ENCODE peak calls at places on chromosome 7, in seven cellular contexts. One of them, this sample, is unnamed.
A peak's percentile ranks its signal among the peaks of the same experiment; 100 is the strongest.

GRCh38 chr7:29243777-29244655 is 49.4 kb downstream of the CHN2 start:
- DNase-seq in fibroblast of lung: no peak
- DNase-seq in effector memory CD4-positive, alpha-beta T cell: peak; percentile 26
- DNase-seq in cardiac muscle cell: no peak
- DNase-seq in Panc1: no peak
- DNase-seq in left ventricle myocardium inferior: no peak
- DNase-seq in endothelial cell of umbilical vein: no peak
- DNase-seq in this sample: no peak

GRCh38 chr7:116122972-116123595 is 87.3 kb upstream of the TES start:
- DNase-seq in fibroblast of lung: peak; percentile 48
- DNase-seq in effector memory CD4-positive, alpha-beta T cell: no peak
- DNase-seq in cardiac muscle cell: peak; percentile 72
- DNase-seq in Panc1: peak; percentile 17
- DNase-seq in left ventricle myocardium inferior: no peak
- DNase-seq in endothelial cell of umbilical vein: peak; percentile 55
- DNase-seq in this sample: peak; percentile 3

GRCh38 chr7:122886357-122887081 is at the start of gene CADPS2:
- DNase-seq in fibroblast of lung: peak; percentile 86
- DNase-seq in effector memory CD4-positive, alpha-beta T cell: no peak
- DNase-seq in cardiac muscle cell: peak; percentile 92
- DNase-seq in Panc1: no peak
- DNase-seq in left ventricle myocardium inferior: peak; percentile 85
- DNase-seq in endothelial cell of umbilical vein: peak; percentile 92
- DNase-seq in this sample: no peak

GRCh38 chr7:131007439-131008330 is 273.7 kb upstream of the KLF14 start:
- DNase-seq in fibroblast of lung: peak; percentile 73
- DNase-seq in effector memory CD4-positive, alpha-beta T cell: peak; percentile 59
- DNase-seq in cardiac muscle cell: peak; percentile 81
- DNase-seq in Panc1: peak; percentile 88
- DNase-seq in left ventricle myocardium inferior: peak; percentile 40
- DNase-seq in endothelial cell of umbilical vein: peak; percentile 71
- DNase-seq in this sample: peak; percentile 63

GRCh38 chr7:148921806-148922205 is 37.7 kb upstream of the EZH2 start:
- DNase-seq in fibroblast of lung: no peak
- DNase-seq in effector memory CD4-positive, alpha-beta T cell: no peak
- DNase-seq in cardiac muscle cell: no peak
- DNase-seq in Panc1: no peak
- DNase-seq in left ventricle myocardium inferior: peak; percentile 26
- DNase-seq in endothelial cell of umbilical vein: no peak
- DNase-seq in this sample: no peak

GRCh38 chr7:81616951-81617350 is 152.9 kb downstream of the HGF start:
- DNase-seq in fibroblast of lung: peak; percentile 83
- DNase-seq in effector memory CD4-positive, alpha-beta T cell: no peak
- DNase-seq in cardiac muscle cell: peak; percentile 76
- DNase-seq in Panc1: no peak
- DNase-seq in left ventricle myocardium inferior: no peak
- DNase-seq in endothelial cell of umbilical vein: peak; percentile 46
- DNase-seq in this sample: no peak

GRCh38 chr7:69782917-69783684 is 184.8 kb downstream of the AUTS2 start:
- DNase-seq in fibroblast of lung: peak; percentile 73
- DNase-seq in effector memory CD4-positive, alpha-beta T cell: no peak
- DNase-seq in cardiac muscle cell: peak; percentile 90
- DNase-seq in Panc1: no peak
- DNase-seq in left ventricle myocardium inferior: peak; percentile 45
- DNase-seq in endothelial cell of umbilical vein: no peak
- DNase-seq in this sample: no peak

GRCh38 chr7:138161600-138162081 is 85.4 kb downstream of the AKR1D1 start:
- DNase-seq in fibroblast of lung: peak; percentile 84
- DNase-seq in effector memory CD4-positive, alpha-beta T cell: peak; percentile 68
- DNase-seq in cardiac muscle cell: peak; percentile 96
- DNase-seq in Panc1: peak; percentile 61
- DNase-seq in left ventricle myocardium inferior: peak; percentile 52
- DNase-seq in endothelial cell of umbilical vein: peak; percentile 76
- DNase-seq in this sample: peak; percentile 52

GRCh38 chr7:74083928-74084721 is 521 bp downstream of the LIMK1 start:
- DNase-seq in fibroblast of lung: peak; percentile 55
- DNase-seq in effector memory CD4-positive, alpha-beta T cell: no peak
- DNase-seq in cardiac muscle cell: peak; percentile 44
- DNase-seq in Panc1: no peak
- DNase-seq in left ventricle myocardium inferior: peak; percentile 40
- DNase-seq in endothelial cell of umbilical vein: peak; percentile 36
- DNase-seq in this sample: no peak

GRCh38 chr7:152904698-152905097 is 145.1 kb downstream of the ACTR3B start:
- DNase-seq in fibroblast of lung: no peak
- DNase-seq in effector memory CD4-positive, alpha-beta T cell: no peak
- DNase-seq in cardiac muscle cell: no peak
- DNase-seq in Panc1: no peak
- DNase-seq in left ventricle myocardium inferior: no peak
- DNase-seq in endothelial cell of umbilical vein: no peak
- DNase-seq in this sample: no peak

GRCh38 chr7:141072548-141073172 is 1.2 kb upstream of the TMEM178B start:
- DNase-seq in fibroblast of lung: peak; percentile 77
- DNase-seq in effector memory CD4-positive, alpha-beta T cell: no peak
- DNase-seq in cardiac muscle cell: peak; percentile 72
- DNase-seq in Panc1: no peak
- DNase-seq in left ventricle myocardium inferior: peak; percentile 51
- DNase-seq in endothelial cell of umbilical vein: no peak
- DNase-seq in this sample: no peak

GRCh38 chr7:101550641-101551531 is 78.2 kb downstream of the MYL10 start:
- DNase-seq in fibroblast of lung: peak; percentile 5
- DNase-seq in effector memory CD4-positive, alpha-beta T cell: no peak
- DNase-seq in cardiac muscle cell: peak; percentile 9
- DNase-seq in Panc1: no peak
- DNase-seq in left ventricle myocardium inferior: no peak
- DNase-seq in endothelial cell of umbilical vein: no peak
- DNase-seq in this sample: no peak

GRCh38 chr7:91850455-91850854 is 30.0 kb downstream of the MTERF1 start:
- DNase-seq in fibroblast of lung: peak; percentile 81
- DNase-seq in effector memory CD4-positive, alpha-beta T cell: no peak
- DNase-seq in cardiac muscle cell: peak; percentile 14
- DNase-seq in Panc1: peak; percentile 27
- DNase-seq in left ventricle myocardium inferior: no peak
- DNase-seq in endothelial cell of umbilical vein: no peak
- DNase-seq in this sample: no peak

GRCh38 chr7:129083525-129083924 is 28.6 kb upstream of the TNPO3 start:
- DNase-seq in fibroblast of lung: peak; percentile 9
- DNase-seq in effector memory CD4-positive, alpha-beta T cell: no peak
- DNase-seq in cardiac muscle cell: no peak
- DNase-seq in Panc1: no peak
- DNase-seq in left ventricle myocardium inferior: no peak
- DNase-seq in endothelial cell of umbilical vein: no peak
- DNase-seq in this sample: no peak

GRCh38 chr7:2431260-2431867 is 28.0 kb downstream of the CHST12 start:
- DNase-seq in fibroblast of lung: no peak
- DNase-seq in effector memory CD4-positive, alpha-beta T cell: peak; percentile 26
- DNase-seq in cardiac muscle cell: peak; percentile 30
- DNase-seq in Panc1: no peak
- DNase-seq in left ventricle myocardium inferior: no peak
- DNase-seq in endothelial cell of umbilical vein: peak; percentile 9
- DNase-seq in this sample: peak; percentile 43

GRCh38 chr7:74092321-74092963 is 8.8 kb downstream of the LIMK1 start:
- DNase-seq in fibroblast of lung: no peak
- DNase-seq in effector memory CD4-positive, alpha-beta T cell: no peak
- DNase-seq in cardiac muscle cell: no peak
- DNase-seq in Panc1: no peak
- DNase-seq in left ventricle myocardium inferior: peak; percentile 64
- DNase-seq in endothelial cell of umbilical vein: no peak
- DNase-seq in this sample: no peak

GRCh38 chr7:104642551-104642950 is 314.1 kb downstream of the LHFPL3 start:
- DNase-seq in fibroblast of lung: no peak
- DNase-seq in effector memory CD4-positive, alpha-beta T cell: no peak
- DNase-seq in cardiac muscle cell: no peak
- DNase-seq in Panc1: no peak
- DNase-seq in left ventricle myocardium inferior: no peak
- DNase-seq in endothelial cell of umbilical vein: no peak
- DNase-seq in this sample: no peak

GRCh38 chr7:25025218-25025671 is 45.3 kb upstream of the OSBPL3 start:
- DNase-seq in fibroblast of lung: peak; percentile 95
- DNase-seq in effector memory CD4-positive, alpha-beta T cell: no peak
- DNase-seq in cardiac muscle cell: peak; percentile 88
- DNase-seq in Panc1: peak; percentile 25
- DNase-seq in left ventricle myocardium inferior: no peak
- DNase-seq in endothelial cell of umbilical vein: peak; percentile 76
- DNase-seq in this sample: no peak

GRCh38 chr7:115363916-115364315 is 442.0 kb downstream of the MDFIC start:
- DNase-seq in fibroblast of lung: no peak
- DNase-seq in effector memory CD4-positive, alpha-beta T cell: no peak
- DNase-seq in cardiac muscle cell: peak; percentile 3
- DNase-seq in Panc1: no peak
- DNase-seq in left ventricle myocardium inferior: no peak
- DNase-seq in endothelial cell of umbilical vein: no peak
- DNase-seq in this sample: no peak

GRCh38 chr7:12643001-12643400 is 44.4 kb upstream of the ARL4A start:
- DNase-seq in fibroblast of lung: peak; percentile 67
- DNase-seq in effector memory CD4-positive, alpha-beta T cell: no peak
- DNase-seq in cardiac muscle cell: no peak
- DNase-seq in Panc1: no peak
- DNase-seq in left ventricle myocardium inferior: no peak
- DNase-seq in endothelial cell of umbilical vein: no peak
- DNase-seq in this sample: no peak
- H3K4me1 ChIP-seq in fibroblast of lung: no peaks in the 10 kb centered on the region
- H3K4me1 ChIP-seq in effector memory CD4-positive, alpha-beta T cell: no peaks in the 10 kb centered on the region
- H3K4me1 ChIP-seq in cardiac muscle cell: no peaks in the 10 kb centered on the region
- H3K4me1 ChIP-seq in Panc1: no peaks in the 10 kb centered on the region
- H3K4me1 ChIP-seq in left ventricle myocardium inferior: peaks cover 8% of the 10 kb centered on the region
- H3K4me1 ChIP-seq in endothelial cell of umbilical vein: no peaks in the 10 kb centered on the region
- H3K4me1 ChIP-seq in this sample: no peaks in the 10 kb centered on the region

DNA sequence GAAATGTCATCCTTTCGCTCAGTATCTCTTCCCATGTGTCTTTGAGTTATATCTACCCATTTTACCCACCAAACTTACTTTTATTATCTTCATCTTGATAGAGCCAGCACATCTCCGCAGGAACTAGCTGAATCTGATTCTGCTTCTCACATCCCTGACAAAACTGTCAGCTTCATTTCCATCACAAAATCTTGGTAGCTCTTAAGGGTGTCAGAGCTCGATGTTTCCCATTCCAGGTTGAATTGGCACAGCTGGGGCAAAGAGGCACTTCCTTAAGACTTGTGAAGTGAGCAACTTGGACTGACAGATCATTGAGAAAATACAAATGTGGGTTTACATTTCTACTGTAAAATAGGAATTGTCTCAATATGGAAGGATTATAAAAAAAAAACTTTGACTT is 434.5 kb downstream of the SUGCT start:
- DNase-seq in fibroblast of lung: no peak
- DNase-seq in effector memory CD4-positive, alpha-beta T cell: no peak
- DNase-seq in cardiac muscle cell: no peak
- DNase-seq in Panc1: no peak
- DNase-seq in left ventricle myocardium inferior: no peak
- DNase-seq in endothelial cell of umbilical vein: no peak
- DNase-seq in this sample: no peak
- H3K27ac ChIP-seq in fibroblast of lung: no peak overlapping the region
- H3K27ac ChIP-seq in effector memory CD4-positive, alpha-beta T cell: no peak overlapping the region
- H3K27ac ChIP-seq in cardiac muscle cell: peak overlapping the region; percentile 66
- H3K27ac ChIP-seq in Panc1: no peak overlapping the region
- H3K27ac ChIP-seq in left ventricle myocardium inferior: no peak overlapping the region
- H3K27ac ChIP-seq in endothelial cell of umbilical vein: no peak overlapping the region
- H3K27ac ChIP-seq in this sample: no peak overlapping the region

GRCh38 chr7:50349399-50349798 is 44.9 kb downstream of the IKZF1 start:
- DNase-seq in fibroblast of lung: no peak
- DNase-seq in effector memory CD4-positive, alpha-beta T cell: no peak
- DNase-seq in cardiac muscle cell: no peak
- DNase-seq in Panc1: no peak
- DNase-seq in left ventricle myocardium inferior: no peak
- DNase-seq in endothelial cell of umbilical vein: no peak
- DNase-seq in this sample: no peak

GRCh38 chr7:50352282-50352681 is 47.8 kb downstream of the IKZF1 start:
- DNase-seq in fibroblast of lung: no peak
- DNase-seq in effector memory CD4-positive, alpha-beta T cell: peak; percentile 39
- DNase-seq in cardiac muscle cell: no peak
- DNase-seq in Panc1: no peak
- DNase-seq in left ventricle myocardium inferior: no peak
- DNase-seq in endothelial cell of umbilical vein: no peak
- DNase-seq in this sample: peak; percentile 65

GRCh38 chr7:50353201-50353600 is 48.7 kb downstream of the IKZF1 start:
- DNase-seq in fibroblast of lung: no peak
- DNase-seq in effector memory CD4-positive, alpha-beta T cell: no peak
- DNase-seq in cardiac muscle cell: no peak
- DNase-seq in Panc1: no peak
- DNase-seq in left ventricle myocardium inferior: no peak
- DNase-seq in endothelial cell of umbilical vein: no peak
- DNase-seq in this sample: no peak

GRCh38 chr7:50349963-50350944 is 45.7 kb downstream of the IKZF1 start:
- DNase-seq in fibroblast of lung: no peak
- DNase-seq in effector memory CD4-positive, alpha-beta T cell: peak; percentile 33
- DNase-seq in cardiac muscle cell: no peak
- DNase-seq in Panc1: no peak
- DNase-seq in left ventricle myocardium inferior: no peak
- DNase-seq in endothelial cell of umbilical vein: no peak
- DNase-seq in this sample: no peak

GRCh38 chr7:50351267-50351666 is 46.8 kb downstream of the IKZF1 start:
- DNase-seq in fibroblast of lung: no peak
- DNase-seq in effector memory CD4-positive, alpha-beta T cell: no peak
- DNase-seq in cardiac muscle cell: no peak
- DNase-seq in Panc1: no peak
- DNase-seq in left ventricle myocardium inferior: no peak
- DNase-seq in endothelial cell of umbilical vein: no peak
- DNase-seq in this sample: peak; percentile 74
- H3K4me3 ChIP-seq in fibroblast of lung: no peak overlapping the region
- H3K4me3 ChIP-seq in effector memory CD4-positive, alpha-beta T cell: peak overlapping the region; percentile 18
- H3K4me3 ChIP-seq in cardiac muscle cell: no peak overlapping the region
- H3K4me3 ChIP-seq in Panc1: no peak overlapping the region
- H3K4me3 ChIP-seq in left ventricle myocardium inferior: no peak overlapping the region
- H3K4me3 ChIP-seq in endothelial cell of umbilical vein: no peak overlapping the region
- H3K4me3 ChIP-seq in this sample: peak overlapping the region; percentile 46

GRCh38 chr7:134907639-134908038 is 78.7 kb upstream of the AGBL3 start:
- DNase-seq in fibroblast of lung: peak; percentile 85
- DNase-seq in effector memory CD4-positive, alpha-beta T cell: no peak
- DNase-seq in cardiac muscle cell: peak; percentile 45
- DNase-seq in Panc1: no peak
- DNase-seq in left ventricle myocardium inferior: no peak
- DNase-seq in endothelial cell of umbilical vein: no peak
- DNase-seq in this sample: no peak

GRCh38 chr7:134905375-134905774 is 80.9 kb upstream of the AGBL3 start:
- DNase-seq in fibroblast of lung: peak; percentile 96
- DNase-seq in effector memory CD4-positive, alpha-beta T cell: no peak
- DNase-seq in cardiac muscle cell: peak; percentile 96
- DNase-seq in Panc1: no peak
- DNase-seq in left ventricle myocardium inferior: peak; percentile 31
- DNase-seq in endothelial cell of umbilical vein: peak; percentile 21
- DNase-seq in this sample: no peak

GRCh38 chr7:134910214-134910890 is 76.0 kb upstream of the AGBL3 start:
- DNase-seq in fibroblast of lung: no peak
- DNase-seq in effector memory CD4-positive, alpha-beta T cell: no peak
- DNase-seq in cardiac muscle cell: no peak
- DNase-seq in Panc1: no peak
- DNase-seq in left ventricle myocardium inferior: no peak
- DNase-seq in endothelial cell of umbilical vein: no peak
- DNase-seq in this sample: no peak

GRCh38 chr7:134908289-134908688 is 78.0 kb upstream of the AGBL3 start:
- DNase-seq in fibroblast of lung: peak; percentile 77
- DNase-seq in effector memory CD4-positive, alpha-beta T cell: no peak
- DNase-seq in cardiac muscle cell: no peak
- DNase-seq in Panc1: no peak
- DNase-seq in left ventricle myocardium inferior: no peak
- DNase-seq in endothelial cell of umbilical vein: no peak
- DNase-seq in this sample: no peak

DNA sequence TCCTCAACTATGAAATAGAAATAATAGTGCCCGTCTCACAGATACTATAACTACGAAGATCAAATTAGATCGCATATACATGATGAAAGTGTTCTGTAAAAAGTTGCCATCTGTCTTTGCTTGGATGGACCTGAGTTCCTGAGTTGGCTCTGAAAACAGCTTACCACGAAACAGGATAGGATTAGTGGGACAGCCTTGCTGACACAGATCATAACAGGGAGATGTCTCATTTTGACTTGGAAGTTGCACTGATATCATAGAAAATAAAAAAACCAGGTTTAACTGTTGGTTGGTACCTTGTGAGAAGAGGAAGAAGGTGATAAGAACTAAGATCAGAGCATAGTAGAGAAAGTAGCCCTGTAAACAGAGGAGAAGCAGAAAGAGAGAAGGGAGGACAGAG is 79.3 kb upstream of the AGBL3 start:
- DNase-seq in fibroblast of lung: no peak
- DNase-seq in effector memory CD4-positive, alpha-beta T cell: no peak
- DNase-seq in cardiac muscle cell: no peak
- DNase-seq in Panc1: no peak
- DNase-seq in left ventricle myocardium inferior: no peak
- DNase-seq in endothelial cell of umbilical vein: no peak
- DNase-seq in this sample: no peak
- H3K4me1 ChIP-seq in fibroblast of lung: peaks cover 2% of the 10 kb centered on the region
- H3K4me1 ChIP-seq in effector memory CD4-positive, alpha-beta T cell: no peaks in the 10 kb centered on the region
- H3K4me1 ChIP-seq in cardiac muscle cell: no peaks in the 10 kb centered on the region
- H3K4me1 ChIP-seq in Panc1: no peaks in the 10 kb centered on the region
- H3K4me1 ChIP-seq in left ventricle myocardium inferior: peaks cover 95% of the 10 kb centered on the region
- H3K4me1 ChIP-seq in endothelial cell of umbilical vein: no peaks in the 10 kb centered on the region
- H3K4me1 ChIP-seq in this sample: no peaks in the 10 kb centered on the region

This sample was measured in naive thymus-derived CD4-positive, alpha-beta T cell.